ENCODE peak calls at places on chromosomes 4 and X, in ten cellular contexts. Y is nucleus accumbens; X is IMR-90; Z is midbrain; R is C1 segment of cervical spinal cord; J is tibial artery; C is activated CD8-positive, alpha-beta T cell treated with anti-CD3 and anti-CD28 coated beads, Interleukin-2, amount 10 ng/mL, durations not matched to agents 7 days and 5 days; M is HFF-Myc; T is endothelial cell; I is tibial nerve. V is an unnamed sample.

GRCh38 chr4:82431026-82431745 is 796 bp downstream of the ENOPH1 start:
- DNase-seq in Y (no peak), X (peak; percentile 39), Z (no peak), R (no peak), J (no peak), C (peak; percentile 59), M (no peak), T (no peak), I (no peak), V (no peak)

GRCh38 chr4:181006509-181007290 is 1236.5 kb upstream of the TENM3 start:
- DNase-seq in Y (no peak), X (no peak), Z (no peak), R (no peak), J (no peak), C (no peak), M (no peak), T (no peak), I (no peak), V (no peak)

GRCh38 chr4:2968381-2968780 is 5.0 kb downstream of the GRK4 start:
- DNase-seq in Y (no peak), X (no peak), Z (no peak), R (no peak), J (no peak), C (no peak), M (no peak), T (no peak), I (no peak), V (no peak)

GRCh38 chrX:151228935-151229334 is 52.6 kb downstream of the GPR50 start:
- DNase-seq in Y (no peak), X (no peak), Z (no peak), R (no peak), J (no peak), C (no peak), M (no peak), T (no peak), I (no peak), V (no peak)

GRCh38 chrX:132407704-132408103 is 81.1 kb downstream of the MBNL3 start:
- DNase-seq in Y (no peak), X (no peak), Z (no peak), R (no peak), J (no peak), C (no peak), M (no peak), T (no peak), I (no peak), V (no peak)

GRCh38 chr4:110632506-110633357 is 9.9 kb upstream of the PITX2 start:
- DNase-seq in Y (no peak), X (no peak), Z (no peak), R (no peak), J (no peak), C (no peak), M (no peak), T (peak; percentile 18), I (no peak), V (no peak)

GRCh38 chr4:16116493-16116990 is 32.7 kb upstream of the PROM1 start:
- DNase-seq in Y (no peak), X (no peak), Z (no peak), R (no peak), J (no peak), C (no peak), M (no peak), T (no peak), I (no peak), V (no peak)

GRCh38 chr4:94426783-94427182 is 25.0 kb upstream of the PDLIM5 start:
- DNase-seq in Y (no peak), X (no peak), Z (no peak), R (no peak), J (no peak), C (no peak), M (no peak), T (no peak), I (no peak), V (no peak)

GRCh38 chr4:119028296-119028695 is 107.3 kb upstream of the MYOZ2 start:
- DNase-seq in Y (no peak), X (no peak), Z (no peak), R (no peak), J (no peak), C (no peak), M (no peak), T (no peak), I (no peak), V (no peak)

GRCh38 chrX:53263597-53264094 is 17.7 kb downstream of the IQSEC2 start:
- DNase-seq in Y (no peak), X (peak; percentile 71), Z (no peak), R (no peak), J (no peak), C (peak; percentile 40), M (no peak), T (no peak), I (no peak), V (no peak)

GRCh38 chr4:76747613-76748012 is 150.3 kb downstream of the SOWAHB start:
- DNase-seq in Y (no peak), X (peak; percentile 51), Z (no peak), R (no peak), J (no peak), C (no peak), M (no peak), T (no peak), I (no peak), V (no peak)

GRCh38 chr4:186146443-186146842 is 41.9 kb downstream of the FAM149A start:
- DNase-seq in Y (no peak), X (no peak), Z (no peak), R (no peak), J (no peak), C (no peak), M (no peak), T (no peak), I (no peak), V (no peak)

GRCh38 chr4:38621004-38621684 is 42.9 kb upstream of the KLF3 start:
- DNase-seq in Y (no peak), X (peak; percentile 87), Z (no peak), R (no peak), J (no peak), C (no peak), M (no peak), T (no peak), I (peak; percentile 65), V (no peak)

GRCh38 chrX:84187501-84188319 is at the start of gene RPS6KA6:
- DNase-seq in Y (peak; percentile 2), X (peak; percentile 22), Z (no peak), R (no peak), J (peak; percentile 31), C (no peak), M (no peak), T (peak; percentile 36), I (peak; percentile 4), V (peak; percentile 14)

GRCh38 chr4:84944952-84945351 is 21.5 kb downstream of the WDFY3 start:
- DNase-seq in Y (no peak), X (peak; percentile 31), Z (no peak), R (no peak), J (no peak), C (no peak), M (no peak), T (no peak), I (no peak), V (no peak)

GRCh38 chrX:153598541-153599191 is at the start of gene CCNQ:
- DNase-seq in Y (no peak), X (peak; percentile 10), Z (no peak), R (no peak), J (no peak), C (peak; percentile 33), M (no peak), T (no peak), I (no peak), V (no peak)

GRCh38 chr4:188307591-188307990 is 168.3 kb downstream of the TRIML1 start:
- DNase-seq in Y (no peak), X (no peak), Z (no peak), R (no peak), J (no peak), C (no peak), M (no peak), T (no peak), I (no peak), V (no peak)

GRCh38 chrX:8037593-8038348 is 110.6 kb upstream of the PNPLA4 start:
- DNase-seq in Y (no peak), X (no peak), Z (no peak), R (no peak), J (no peak), C (no peak), M (no peak), T (no peak), I (no peak), V (no peak)

GRCh38 chrX:12308420-12308819 is 170.1 kb downstream of the FRMPD4 start:
- DNase-seq in Y (no peak), X (no peak), Z (no peak), R (no peak), J (no peak), C (no peak), M (no peak), T (no peak), I (no peak), V (no peak)

GRCh38 chr4:15488658-15489470 is 19.2 kb downstream of the CC2D2A start:
- DNase-seq in Y (no peak), X (peak; percentile 95), Z (no peak), R (no peak), J (no peak), C (no peak), M (peak; percentile 75), T (no peak), I (peak; percentile 30), V (no peak)